ENCODE peak calls at places on chromosomes 1 and 21, in nine cellular contexts. F, K, Q, Y, I, G, A, E and T are unnamed samples.

GRCh38 chr1:100767176-100767876 is 47.8 kb downstream of the VCAM1 start:
- DNase-seq in F (no peak), K (no peak), Q (no peak), Y (no peak), I (no peak), G (no peak), A (no peak), E (no peak), T (peak)

GRCh38 chr1:229068266-229069043 is 202.5 kb upstream of the RAB4A start:
- DNase-seq in F (no peak), K (no peak), Q (no peak), Y (no peak), I (no peak), G (no peak), A (no peak), E (no peak), T (no peak)

GRCh38 chr1:234691567-234691966 is 81.6 kb upstream of the IRF2BP2 start:
- DNase-seq in F (no peak), K (no peak), Q (no peak), Y (no peak), I (no peak), G (peak), A (peak), E (no peak), T (no peak)

GRCh38 chr1:1360511-1361169 is 2.3 kb upstream of the MXRA8 start:
- DNase-seq in F (peak), K (peak), Q (peak), Y (peak), I (no peak), G (no peak), A (peak), E (peak), T (peak)

GRCh38 chr1:33142483-33143065 is 39.3 kb downstream of the TRIM62 start:
- DNase-seq in F (no peak), K (no peak), Q (no peak), Y (no peak), I (no peak), G (no peak), A (no peak), E (no peak), T (no peak)

GRCh38 chr1:160162936-160163335 is 11.5 kb downstream of the ATP1A4 start:
- DNase-seq in F (no peak), K (no peak), Q (no peak), Y (no peak), I (no peak), G (no peak), A (no peak), E (no peak), T (no peak)

GRCh38 chr1:15760520-15761211 is 2.1 kb downstream of the FBLIM1 start:
- DNase-seq in F (peak), K (peak), Q (peak), Y (no peak), I (no peak), G (no peak), A (no peak), E (no peak), T (peak)

GRCh38 chr1:29689372-29690030 is 453.2 kb downstream of the PTPRU start:
- DNase-seq in F (no peak), K (no peak), Q (no peak), Y (no peak), I (no peak), G (no peak), A (no peak), E (no peak), T (no peak)

GRCh38 chr1:228894442-228894989 is 159.2 kb downstream of the RHOU start:
- DNase-seq in F (no peak), K (no peak), Q (no peak), Y (no peak), I (no peak), G (no peak), A (no peak), E (no peak), T (no peak)

DNA sequence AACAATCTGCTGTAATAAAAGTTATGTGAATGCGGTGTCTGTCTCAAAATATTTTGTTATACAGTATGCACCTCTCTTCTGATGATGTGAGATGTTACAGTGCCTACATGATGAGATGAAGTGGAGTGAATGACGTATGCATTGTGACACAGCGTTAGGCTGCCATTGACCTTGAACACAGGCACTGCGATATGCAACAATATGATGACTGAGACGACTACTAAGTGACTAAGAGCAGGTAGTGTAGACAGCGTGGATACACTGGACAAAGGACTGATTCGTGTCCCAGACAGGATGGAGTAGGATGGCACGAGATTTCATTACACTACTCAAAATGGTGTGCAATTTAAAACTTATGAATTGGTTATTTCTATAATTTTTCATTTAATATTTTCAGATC is 8.4 kb downstream of the SGIP1 start:
- DNase-seq in F (no peak), K (no peak), Q (no peak), Y (no peak), I (no peak), G (no peak), A (no peak), E (no peak), T (no peak)
- TF ChIP-seq CTCF in F (no peak), K (no peak), Q (no peak), Y (no peak), I (no peak), G (no peak), A (no peak), E (no peak), T (no peak)

GRCh38 chr21:40070871-40071270 is 203.6 kb downstream of the PCP4 start:
- DNase-seq in F (no peak), K (no peak), Q (no peak), Y (no peak), I (no peak), G (no peak), A (no peak), E (no peak), T (no peak)
- H3K27ac ChIP-seq in F (peak), K (no peak), Q (peak), Y (no peak), I (no peak), G (no peak), A (no peak), E (no peak), T (no peak)

DNA sequence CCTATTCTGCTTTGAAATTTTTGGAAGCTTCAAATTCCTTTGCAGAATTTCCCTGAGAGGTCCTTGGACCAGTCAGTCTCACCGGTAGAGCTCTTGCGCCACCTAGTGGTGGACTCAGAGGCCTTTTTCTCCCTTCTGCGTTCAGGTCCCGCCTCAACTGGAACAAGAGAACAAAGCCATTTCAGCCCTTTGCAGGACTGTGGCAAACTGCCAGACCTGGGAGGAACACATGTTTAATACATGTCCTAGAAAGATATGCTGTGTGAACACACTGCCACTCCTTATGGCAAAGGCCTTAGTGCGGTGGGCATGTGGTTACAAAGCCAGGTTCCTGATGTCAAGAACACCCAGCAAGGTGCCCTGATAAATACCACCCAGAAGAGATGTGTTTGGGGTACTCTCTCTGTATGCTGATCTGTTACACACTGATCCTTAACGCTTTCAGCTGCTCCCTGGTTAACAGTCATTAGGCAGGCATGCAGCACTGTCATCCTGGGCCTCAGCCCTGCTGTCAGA is 82.2 kb upstream of the SSX2IP start:
- DNase-seq in F (peak), K (peak), Q (peak), Y (peak), I (peak), G (peak), A (peak), E (peak), T (peak)
- TF ChIP-seq CTCF in F (peak), K (peak), Q (peak), Y (peak), I (peak), G (peak), A (peak), E (peak), T (peak)

GRCh38 chr1:25467616-25468015 is 36.9 kb downstream of the MACO1 start:
- DNase-seq in F (no peak), K (no peak), Q (no peak), Y (no peak), I (no peak), G (no peak), A (no peak), E (no peak), T (no peak)
- H3K27ac ChIP-seq in F (peak), K (no peak), Q (no peak), Y (peak), I (peak), G (no peak), A (no peak), E (peak), T (no peak)

GRCh38 chr1:21891621-21892479 is 45.3 kb downstream of the HSPG2 start:
- DNase-seq in F (no peak), K (no peak), Q (no peak), Y (no peak), I (no peak), G (no peak), A (no peak), E (no peak), T (no peak)
- TF ChIP-seq CTCF in F (no peak), K (no peak), Q (no peak), Y (no peak), I (no peak), G (no peak), A (no peak), E (no peak), T (no peak)

GRCh38 chr1:180270767-180271639 is 40.9 kb downstream of the LHX4 start:
- DNase-seq in F (peak), K (no peak), Q (no peak), Y (no peak), I (no peak), G (no peak), A (no peak), E (no peak), T (peak)

GRCh38 chr1:180272395-180272794 is 42.3 kb downstream of the LHX4 start:
- DNase-seq in F (no peak), K (no peak), Q (no peak), Y (no peak), I (no peak), G (no peak), A (no peak), E (no peak), T (no peak)

GRCh38 chr1:180269848-180270766 is 40.0 kb downstream of the LHX4 start:
- DNase-seq in F (peak), K (no peak), Q (no peak), Y (peak), I (peak), G (no peak), A (no peak), E (no peak), T (no peak)

GRCh38 chr1:180273066-180273465 is 43.0 kb downstream of the LHX4 start:
- DNase-seq in F (no peak), K (no peak), Q (no peak), Y (no peak), I (no peak), G (no peak), A (no peak), E (no peak), T (no peak)

DNA sequence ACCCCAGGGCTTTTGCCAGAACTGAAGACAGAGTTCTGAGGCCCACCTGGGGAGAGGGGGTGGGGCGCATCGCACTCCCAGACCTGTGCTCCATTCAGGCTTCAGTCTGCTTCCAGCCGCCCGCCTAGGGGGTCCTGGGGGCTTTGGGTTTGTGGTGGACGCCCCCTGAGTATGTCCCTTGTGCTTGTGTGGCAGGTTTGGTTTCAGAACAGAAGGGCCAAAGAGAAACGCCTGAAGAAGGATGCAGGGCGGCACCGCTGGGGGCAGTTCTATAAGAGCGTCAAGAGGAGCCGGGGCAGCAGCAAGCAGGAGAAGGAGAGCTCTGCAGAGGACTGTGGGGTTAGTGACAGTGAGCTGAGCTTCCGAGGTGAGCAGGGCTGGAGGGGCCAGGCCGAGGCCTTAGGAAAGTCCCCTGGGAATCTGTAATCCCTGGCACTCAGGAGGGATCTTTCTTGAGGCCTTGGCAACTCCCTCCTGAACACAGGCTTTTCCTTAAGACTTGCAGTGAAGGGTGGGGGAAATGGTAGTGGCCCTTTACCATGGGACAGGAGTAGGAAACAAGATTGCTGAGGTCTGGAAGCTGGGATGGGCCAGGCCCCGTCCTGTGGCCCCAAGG is 41.7 kb downstream of the LHX4 start:
- DNase-seq in F (no peak), K (no peak), Q (no peak), Y (no peak), I (no peak), G (no peak), A (no peak), E (no peak), T (no peak)
- H3K27ac ChIP-seq in F (peak), K (no peak), Q (no peak), Y (no peak), I (no peak), G (no peak), A (no peak), E (no peak), T (no peak)

GRCh38 chr1:11654571-11655262 is at the start of gene FBXO44:
- DNase-seq in F (peak), K (no peak), Q (peak), Y (peak), I (peak), G (peak), A (no peak), E (peak), T (no peak)

GRCh38 chr1:11653616-11654570 is at the start of gene FBXO2:
- DNase-seq in F (peak), K (no peak), Q (no peak), Y (peak), I (no peak), G (no peak), A (peak), E (peak), T (no peak)

GRCh38 chr1:11652203-11652780 is 1.9 kb downstream of the FBXO2 start:
- DNase-seq in F (no peak), K (no peak), Q (no peak), Y (no peak), I (no peak), G (no peak), A (no peak), E (no peak), T (no peak)

GRCh38 chr1:11651017-11651416 is 3.2 kb downstream of the FBXO2 start:
- DNase-seq in F (no peak), K (no peak), Q (no peak), Y (no peak), I (no peak), G (no peak), A (no peak), E (no peak), T (no peak)

DNA sequence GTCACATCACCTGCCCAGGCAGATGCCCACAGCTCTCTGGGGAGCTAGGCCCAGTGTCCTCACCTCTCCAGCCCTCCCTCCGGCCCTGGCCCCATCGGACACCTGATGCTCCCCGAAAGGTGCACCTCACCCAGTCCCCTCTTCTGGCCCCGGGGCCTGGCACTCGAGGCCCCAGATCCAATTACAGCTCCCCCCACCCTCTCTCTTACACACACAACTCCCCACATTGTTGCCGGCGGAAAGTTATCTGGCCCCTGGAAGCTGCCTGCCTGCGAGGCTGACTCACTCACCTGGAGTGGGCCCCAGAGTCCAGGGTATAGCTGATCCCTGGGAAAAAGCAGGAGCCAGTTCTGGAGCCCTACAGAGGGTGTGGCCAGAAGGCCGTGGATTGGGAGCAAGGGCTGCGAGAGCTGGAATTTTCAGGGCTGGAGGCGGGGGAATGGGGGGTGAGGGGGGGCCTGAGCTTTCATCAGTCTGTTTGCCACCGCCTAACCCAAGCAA is 1.1 kb downstream of the FBXO2 start:
- DNase-seq in F (no peak), K (no peak), Q (no peak), Y (no peak), I (no peak), G (no peak), A (peak), E (peak), T (peak)
- TF ChIP-seq CTCF in F (no peak), K (no peak), Q (no peak), Y (no peak), I (no peak), G (no peak), A (no peak), E (no peak), T (no peak)